ENCODE peak calls at places on chromosomes 16 and 17, in six cellular contexts. N is gastrocnemius medialis, C is AG04449, H is left ventricle myocardium inferior, Y is Peyer's patch, I is spleen. R is an unnamed sample.

GRCh38 chr16:81096715-81097208 is 567 bp upstream of the GCSH start:
- DNase-seq in N (no peak), C (no peak), H (no peak), Y (no peak), I (no peak), R (no peak)

GRCh38 chr16:28019218-28019617 is 44.3 kb downstream of the GSG1L start:
- DNase-seq in N (no peak), C (no peak), H (no peak), Y (no peak), I (no peak), R (no peak)

GRCh38 chr17:76840884-76841775 is 27.1 kb upstream of the MGAT5B start:
- DNase-seq in N (no peak), C (no peak), H (no peak), Y (no peak), I (no peak), R (no peak)

GRCh38 chr17:71063127-71063526 is 893.8 kb downstream of the KCNJ2 start:
- DNase-seq in N (no peak), C (no peak), H (no peak), Y (no peak), I (no peak), R (no peak)

GRCh38 chr16:67269766-67270165 is 9.6 kb upstream of the PLEKHG4 start:
- DNase-seq in N (no peak), C (no peak), H (no peak), Y (no peak), I (no peak), R (no peak)

GRCh38 chr17:45138911-45139532 is 3.5 kb downstream of the ACBD4 start:
- DNase-seq in N (no peak), C (no peak), H (peak; percentile 13), Y (peak; percentile 41), I (peak; percentile 64), R (no peak)

GRCh38 chr16:54066451-54067056 is 220.0 kb downstream of the IRX3 start:
- DNase-seq in N (peak; percentile 19), C (no peak), H (no peak), Y (no peak), I (no peak), R (no peak)

GRCh38 chr17:45824475-45824874 is 20.2 kb upstream of the SPPL2C start:
- DNase-seq in N (no peak), C (no peak), H (no peak), Y (no peak), I (no peak), R (no peak)

GRCh38 chr17:83148317-83149044 is 69.1 kb downstream of the METRNL start:
- DNase-seq in N (no peak), C (no peak), H (no peak), Y (no peak), I (peak; percentile 70), R (no peak)

GRCh38 chr17:45006927-45007461 is 38.9 kb upstream of the C1QL1 start:
- DNase-seq in N (no peak), C (no peak), H (no peak), Y (no peak), I (no peak), R (no peak)

GRCh38 chr16:57663917-57664661 is 4.0 kb upstream of the ADGRG3 start:
- DNase-seq in N (no peak), C (no peak), H (no peak), Y (no peak), I (peak; percentile 68), R (no peak)

GRCh38 chr17:69560987-69561441 is 146.5 kb downstream of the MAP2K6 start:
- DNase-seq in N (peak; percentile 65), C (no peak), H (no peak), Y (no peak), I (no peak), R (peak; percentile 75)

GRCh38 chr16:19913306-19913717 is 28.7 kb upstream of the GPRC5B start:
- DNase-seq in N (no peak), C (no peak), H (no peak), Y (no peak), I (no peak), R (no peak)

GRCh38 chr16:21184834-21185233 is 26.4 kb downstream of the LDAF1 start:
- DNase-seq in N (no peak), C (no peak), H (no peak), Y (no peak), I (no peak), R (no peak)

GRCh38 chr17:2854662-2855061 is 58.4 kb downstream of the RAP1GAP2 start:
- DNase-seq in N (no peak), C (no peak), H (peak; percentile 33), Y (no peak), I (no peak), R (no peak)

GRCh38 chr16:27852116-27852515 is 211.4 kb downstream of the GSG1L start:
- DNase-seq in N (no peak), C (no peak), H (no peak), Y (no peak), I (no peak), R (no peak)

GRCh38 chr16:48971571-48972071 is 310.0 kb downstream of the CBLN1 start:
- DNase-seq in N (no peak), C (no peak), H (no peak), Y (no peak), I (no peak), R (no peak)

GRCh38 chr17:65886240-65886639 is 305.7 kb downstream of the CEP112 start:
- DNase-seq in N (no peak), C (peak; percentile 4), H (no peak), Y (no peak), I (no peak), R (no peak)

GRCh38 chr17:77857613-77858012 is 100.9 kb upstream of the TNRC6C start:
- DNase-seq in N (no peak), C (no peak), H (no peak), Y (no peak), I (no peak), R (no peak)

GRCh38 chr17:64455993-64456885 is 7.3 kb downstream of the MILR1 start:
- DNase-seq in N (no peak), C (no peak), H (no peak), Y (no peak), I (no peak), R (no peak)

GRCh38 chr16:71666928-71667707 is 41.1 kb downstream of the MARVELD3 start:
- DNase-seq in N (no peak), C (no peak), H (no peak), Y (no peak), I (no peak), R (no peak)

GRCh38 chr17:50118828-50119218 is 11.1 kb downstream of the SAMD14 start:
- DNase-seq in N (no peak), C (no peak), H (no peak), Y (no peak), I (no peak), R (no peak)

GRCh38 chr17:40524243-40524965 is 23.0 kb upstream of the TNS4 start:
- DNase-seq in N (no peak), C (no peak), H (no peak), Y (peak; percentile 6), I (peak; percentile 28), R (no peak)

GRCh38 chr16:79661578-79661977 is 61.0 kb upstream of the MAF start:
- DNase-seq in N (no peak), C (no peak), H (no peak), Y (no peak), I (no peak), R (no peak)

GRCh38 chr16:1960665-1961630 is 1.6 kb downstream of the NDUFB10 start:
- DNase-seq in N (no peak), C (no peak), H (no peak), Y (no peak), I (peak; percentile 76), R (peak; percentile 42)

GRCh38 chr17:8159032-8159400 is 3.7 kb downstream of the VAMP2 start:
- DNase-seq in N (no peak), C (no peak), H (no peak), Y (no peak), I (no peak), R (no peak)
- TF ChIP-seq CTCF in N (no peak), C (no peak), H (no peak), Y (no peak), I (no peak), R (peak; percentile 5)

DNA sequence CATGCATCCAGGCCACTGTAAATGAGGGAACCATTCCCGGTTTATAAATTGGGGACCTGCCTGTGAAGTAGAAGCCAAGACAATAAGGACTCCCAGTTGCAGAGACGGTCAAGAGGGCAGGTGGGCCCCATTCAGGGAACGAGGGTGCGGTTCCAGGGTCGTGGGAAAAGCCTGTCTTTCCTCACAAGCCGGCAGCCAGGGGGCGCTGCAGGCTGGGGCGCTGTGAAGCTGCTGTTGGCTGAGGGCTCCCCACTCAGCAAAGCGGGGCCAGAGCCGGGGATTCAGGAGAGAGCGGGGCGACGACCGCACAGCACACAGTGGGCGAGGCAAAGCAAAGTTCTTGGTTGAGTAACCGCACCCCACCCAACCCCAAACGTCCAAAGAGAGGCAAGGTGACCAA is 24.9 kb downstream of the CDRT15 start:
- DNase-seq in N (no peak), C (no peak), H (peak; percentile 32), Y (no peak), I (peak; percentile 87), R (no peak)
- TF ChIP-seq CTCF in N (peak; percentile 35), C (peak; percentile 26), H (peak; percentile 54), Y (no peak), I (peak; percentile 53), R (peak; percentile 68)

DNA sequence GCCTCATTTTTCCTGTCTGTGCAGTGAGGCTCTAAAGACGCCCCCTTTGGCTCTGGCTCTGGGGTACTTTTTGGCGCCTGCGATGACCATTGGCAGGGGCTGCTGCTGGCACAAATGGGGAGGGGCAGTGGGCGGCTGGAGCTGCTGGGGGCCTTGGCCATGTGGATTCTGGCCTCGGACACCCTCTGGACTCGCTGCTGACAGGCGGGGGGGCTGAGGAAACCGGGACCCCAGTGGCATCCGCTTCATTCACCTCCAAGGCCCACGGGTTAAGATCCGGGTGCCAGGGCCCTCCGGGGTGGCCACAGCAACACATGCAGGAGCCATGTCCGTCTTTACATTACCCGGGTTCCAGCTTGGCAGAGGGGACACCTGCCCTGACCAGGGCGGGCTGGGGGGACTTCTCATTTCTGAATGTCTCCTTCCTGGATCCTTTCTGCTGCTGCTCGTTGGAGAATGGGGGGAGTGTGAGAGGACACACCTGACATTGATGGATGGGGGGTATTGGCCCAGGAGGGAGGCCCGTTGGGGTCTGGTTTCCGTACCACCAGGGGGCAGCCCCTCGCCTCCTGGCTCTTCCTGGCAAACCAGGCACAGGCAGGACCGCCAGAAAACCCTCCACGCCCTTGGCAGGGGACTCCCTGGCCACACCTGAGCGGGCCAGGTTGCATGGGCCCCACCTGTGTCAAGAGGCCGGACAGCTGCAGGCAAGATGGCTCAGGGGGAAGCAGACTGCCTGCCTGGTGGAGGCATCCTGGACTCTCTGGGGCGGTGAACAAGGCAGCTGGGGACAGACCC is 21.8 kb downstream of the GSE1 start:
- DNase-seq in N (no peak), C (no peak), H (no peak), Y (no peak), I (no peak), R (no peak)
- TF ChIP-seq CTCF in N (no peak), C (no peak), H (peak; percentile 23), Y (no peak), I (no peak), R (peak; percentile 39)

GRCh38 chr16:89341274-89341673 is 123.8 kb downstream of the ZNF778 start:
- DNase-seq in N (no peak), C (no peak), H (no peak), Y (peak; percentile 3), I (no peak), R (no peak)

GRCh38 chr16:89343501-89344291 is 126.2 kb downstream of the ZNF778 start:
- DNase-seq in N (no peak), C (no peak), H (no peak), Y (no peak), I (no peak), R (peak; percentile 53)

GRCh38 chr16:89344846-89345577 is 127.5 kb downstream of the ZNF778 start:
- DNase-seq in N (no peak), C (no peak), H (no peak), Y (no peak), I (no peak), R (no peak)

GRCh38 chr16:89344314-89344828 is 126.9 kb downstream of the ZNF778 start:
- DNase-seq in N (no peak), C (no peak), H (no peak), Y (no peak), I (no peak), R (no peak)

GRCh38 chr16:89341697-89342694 is 124.5 kb downstream of the ZNF778 start:
- DNase-seq in N (no peak), C (no peak), H (no peak), Y (peak; percentile 53), I (no peak), R (no peak)
- TF ChIP-seq CTCF in N (no peak), C (no peak), H (no peak), Y (no peak), I (no peak), R (no peak)